ENCODE peak calls at places on chromosome 11, in six cellular contexts. One of them, this sample, is unnamed.

GRCh38 chr11:87039371-87039770 is 1.6 kb downstream of the TMEM135 start:
- DNase-seq in activated naive CD4-positive, alpha-beta T cell treated with Interleukin-2 at 50 U/mL for 16 hours: no peak
- DNase-seq in stimulated activated CD4-positive, alpha-beta T cell treated with anti-CD3 and anti-CD28 coated beads, Interleukin-12 subunit alpha, Interleukin-12 subunit beta, amount 100 ng/mL, for 24 hours: no peak
- DNase-seq in iris pigment epithelial cell: peak
- DNase-seq in GM04503: no peak
- DNase-seq in skeletal muscle cell: no peak
- DNase-seq in this sample: no peak

GRCh38 chr11:31817621-31818493 is 6.7 kb upstream of the PAX6 start:
- DNase-seq in GM04503: no peak
- DNase-seq in stimulated activated CD4-positive, alpha-beta T cell treated with anti-CD3 and anti-CD28 coated beads, Interleukin-12 subunit alpha, Interleukin-12 subunit beta, amount 100 ng/mL, for 24 hours: no peak
- DNase-seq in iris pigment epithelial cell: no peak
- DNase-seq in skeletal muscle cell: no peak
- DNase-seq in activated naive CD4-positive, alpha-beta T cell treated with Interleukin-2 at 50 U/mL for 16 hours: no peak
- DNase-seq in this sample: no peak

GRCh38 chr11:1565173-1565903 is 6.7 kb downstream of the DUSP8 start:
- DNase-seq in skeletal muscle cell: no peak
- DNase-seq in activated naive CD4-positive, alpha-beta T cell treated with Interleukin-2 at 50 U/mL for 16 hours: no peak
- DNase-seq in iris pigment epithelial cell: no peak
- DNase-seq in stimulated activated CD4-positive, alpha-beta T cell treated with anti-CD3 and anti-CD28 coated beads, Interleukin-12 subunit alpha, Interleukin-12 subunit beta, amount 100 ng/mL, for 24 hours: no peak
- DNase-seq in GM04503: no peak
- DNase-seq in this sample: no peak

GRCh38 chr11:31120428-31120827 is 249.1 kb downstream of the DCDC1 start:
- DNase-seq in skeletal muscle cell: no peak
- DNase-seq in stimulated activated CD4-positive, alpha-beta T cell treated with anti-CD3 and anti-CD28 coated beads, Interleukin-12 subunit alpha, Interleukin-12 subunit beta, amount 100 ng/mL, for 24 hours: no peak
- DNase-seq in iris pigment epithelial cell: no peak
- DNase-seq in GM04503: no peak
- DNase-seq in activated naive CD4-positive, alpha-beta T cell treated with Interleukin-2 at 50 U/mL for 16 hours: no peak
- DNase-seq in this sample: no peak

GRCh38 chr11:36127550-36127949 is 161.7 kb downstream of the COMMD9 start:
- DNase-seq in stimulated activated CD4-positive, alpha-beta T cell treated with anti-CD3 and anti-CD28 coated beads, Interleukin-12 subunit alpha, Interleukin-12 subunit beta, amount 100 ng/mL, for 24 hours: no peak
- DNase-seq in iris pigment epithelial cell: no peak
- DNase-seq in activated naive CD4-positive, alpha-beta T cell treated with Interleukin-2 at 50 U/mL for 16 hours: no peak
- DNase-seq in GM04503: no peak
- DNase-seq in skeletal muscle cell: no peak
- DNase-seq in this sample: no peak

GRCh38 chr11:86579406-86579731 is 93.0 kb downstream of the ME3 start:
- DNase-seq in stimulated activated CD4-positive, alpha-beta T cell treated with anti-CD3 and anti-CD28 coated beads, Interleukin-12 subunit alpha, Interleukin-12 subunit beta, amount 100 ng/mL, for 24 hours: no peak
- DNase-seq in activated naive CD4-positive, alpha-beta T cell treated with Interleukin-2 at 50 U/mL for 16 hours: no peak
- DNase-seq in GM04503: no peak
- DNase-seq in skeletal muscle cell: no peak
- DNase-seq in iris pigment epithelial cell: no peak
- DNase-seq in this sample: no peak

GRCh38 chr11:105220175-105220574 is 80.6 kb upstream of the CARD18 start:
- DNase-seq in stimulated activated CD4-positive, alpha-beta T cell treated with anti-CD3 and anti-CD28 coated beads, Interleukin-12 subunit alpha, Interleukin-12 subunit beta, amount 100 ng/mL, for 24 hours: no peak
- DNase-seq in iris pigment epithelial cell: no peak
- DNase-seq in skeletal muscle cell: no peak
- DNase-seq in activated naive CD4-positive, alpha-beta T cell treated with Interleukin-2 at 50 U/mL for 16 hours: no peak
- DNase-seq in GM04503: no peak
- DNase-seq in this sample: no peak

GRCh38 chr11:106159846-106160245 is 82.4 kb downstream of the AASDHPPT start:
- DNase-seq in activated naive CD4-positive, alpha-beta T cell treated with Interleukin-2 at 50 U/mL for 16 hours: no peak
- DNase-seq in stimulated activated CD4-positive, alpha-beta T cell treated with anti-CD3 and anti-CD28 coated beads, Interleukin-12 subunit alpha, Interleukin-12 subunit beta, amount 100 ng/mL, for 24 hours: no peak
- DNase-seq in GM04503: no peak
- DNase-seq in iris pigment epithelial cell: peak
- DNase-seq in skeletal muscle cell: peak
- DNase-seq in this sample: no peak

GRCh38 chr11:28318861-28319260 is 210.7 kb downstream of the METTL15 start:
- DNase-seq in skeletal muscle cell: no peak
- DNase-seq in GM04503: no peak
- DNase-seq in iris pigment epithelial cell: no peak
- DNase-seq in stimulated activated CD4-positive, alpha-beta T cell treated with anti-CD3 and anti-CD28 coated beads, Interleukin-12 subunit alpha, Interleukin-12 subunit beta, amount 100 ng/mL, for 24 hours: no peak
- DNase-seq in activated naive CD4-positive, alpha-beta T cell treated with Interleukin-2 at 50 U/mL for 16 hours: no peak
- DNase-seq in this sample: no peak

GRCh38 chr11:130001491-130002351 is 914 bp downstream of the PRDM10 start:
- DNase-seq in iris pigment epithelial cell: peak
- DNase-seq in GM04503: no peak
- DNase-seq in stimulated activated CD4-positive, alpha-beta T cell treated with anti-CD3 and anti-CD28 coated beads, Interleukin-12 subunit alpha, Interleukin-12 subunit beta, amount 100 ng/mL, for 24 hours: peak
- DNase-seq in activated naive CD4-positive, alpha-beta T cell treated with Interleukin-2 at 50 U/mL for 16 hours: peak
- DNase-seq in skeletal muscle cell: no peak
- DNase-seq in this sample: no peak

GRCh38 chr11:75815345-75815983 is 454 bp downstream of the UVRAG start:
- DNase-seq in stimulated activated CD4-positive, alpha-beta T cell treated with anti-CD3 and anti-CD28 coated beads, Interleukin-12 subunit alpha, Interleukin-12 subunit beta, amount 100 ng/mL, for 24 hours: peak
- DNase-seq in skeletal muscle cell: no peak
- DNase-seq in GM04503: no peak
- DNase-seq in activated naive CD4-positive, alpha-beta T cell treated with Interleukin-2 at 50 U/mL for 16 hours: peak
- DNase-seq in iris pigment epithelial cell: peak
- DNase-seq in this sample: peak

GRCh38 chr11:80320765-80321164 is 879.9 kb upstream of the TENM4 start:
- DNase-seq in activated naive CD4-positive, alpha-beta T cell treated with Interleukin-2 at 50 U/mL for 16 hours: no peak
- DNase-seq in iris pigment epithelial cell: no peak
- DNase-seq in stimulated activated CD4-positive, alpha-beta T cell treated with anti-CD3 and anti-CD28 coated beads, Interleukin-12 subunit alpha, Interleukin-12 subunit beta, amount 100 ng/mL, for 24 hours: no peak
- DNase-seq in skeletal muscle cell: no peak
- DNase-seq in GM04503: no peak
- DNase-seq in this sample: no peak

GRCh38 chr11:108115495-108116140 is 5.7 kb upstream of the ACAT1 start:
- DNase-seq in stimulated activated CD4-positive, alpha-beta T cell treated with anti-CD3 and anti-CD28 coated beads, Interleukin-12 subunit alpha, Interleukin-12 subunit beta, amount 100 ng/mL, for 24 hours: no peak
- DNase-seq in iris pigment epithelial cell: peak
- DNase-seq in activated naive CD4-positive, alpha-beta T cell treated with Interleukin-2 at 50 U/mL for 16 hours: no peak
- DNase-seq in GM04503: peak
- DNase-seq in skeletal muscle cell: peak
- DNase-seq in this sample: no peak

GRCh38 chr11:65224939-65225283 is 36.9 kb upstream of the POLA2 start:
- DNase-seq in GM04503: no peak
- DNase-seq in skeletal muscle cell: peak
- DNase-seq in activated naive CD4-positive, alpha-beta T cell treated with Interleukin-2 at 50 U/mL for 16 hours: no peak
- DNase-seq in iris pigment epithelial cell: peak
- DNase-seq in stimulated activated CD4-positive, alpha-beta T cell treated with anti-CD3 and anti-CD28 coated beads, Interleukin-12 subunit alpha, Interleukin-12 subunit beta, amount 100 ng/mL, for 24 hours: no peak
- DNase-seq in this sample: no peak

GRCh38 chr11:86230196-86230813 is 14.2 kb upstream of the EED start:
- DNase-seq in GM04503: no peak
- DNase-seq in activated naive CD4-positive, alpha-beta T cell treated with Interleukin-2 at 50 U/mL for 16 hours: no peak
- DNase-seq in skeletal muscle cell: no peak
- DNase-seq in iris pigment epithelial cell: no peak
- DNase-seq in stimulated activated CD4-positive, alpha-beta T cell treated with anti-CD3 and anti-CD28 coated beads, Interleukin-12 subunit alpha, Interleukin-12 subunit beta, amount 100 ng/mL, for 24 hours: no peak
- DNase-seq in this sample: no peak

GRCh38 chr11:35529971-35530495 is 4.6 kb upstream of the PAMR1 start:
- DNase-seq in skeletal muscle cell: peak
- DNase-seq in stimulated activated CD4-positive, alpha-beta T cell treated with anti-CD3 and anti-CD28 coated beads, Interleukin-12 subunit alpha, Interleukin-12 subunit beta, amount 100 ng/mL, for 24 hours: no peak
- DNase-seq in GM04503: peak
- DNase-seq in activated naive CD4-positive, alpha-beta T cell treated with Interleukin-2 at 50 U/mL for 16 hours: no peak
- DNase-seq in iris pigment epithelial cell: peak
- DNase-seq in this sample: no peak

GRCh38 chr11:533049-533585 is 2.3 kb downstream of the HRAS start:
- DNase-seq in skeletal muscle cell: no peak
- DNase-seq in iris pigment epithelial cell: no peak
- DNase-seq in activated naive CD4-positive, alpha-beta T cell treated with Interleukin-2 at 50 U/mL for 16 hours: no peak
- DNase-seq in GM04503: no peak
- DNase-seq in stimulated activated CD4-positive, alpha-beta T cell treated with anti-CD3 and anti-CD28 coated beads, Interleukin-12 subunit alpha, Interleukin-12 subunit beta, amount 100 ng/mL, for 24 hours: no peak
- DNase-seq in this sample: no peak

GRCh38 chr11:112058103-112058502 is 15.7 kb downstream of the PIH1D2 start:
- DNase-seq in GM04503: no peak
- DNase-seq in iris pigment epithelial cell: no peak
- DNase-seq in stimulated activated CD4-positive, alpha-beta T cell treated with anti-CD3 and anti-CD28 coated beads, Interleukin-12 subunit alpha, Interleukin-12 subunit beta, amount 100 ng/mL, for 24 hours: no peak
- DNase-seq in activated naive CD4-positive, alpha-beta T cell treated with Interleukin-2 at 50 U/mL for 16 hours: no peak
- DNase-seq in skeletal muscle cell: no peak
- DNase-seq in this sample: no peak

GRCh38 chr11:104772806-104773241 is 125.4 kb downstream of the CASP12 start:
- DNase-seq in stimulated activated CD4-positive, alpha-beta T cell treated with anti-CD3 and anti-CD28 coated beads, Interleukin-12 subunit alpha, Interleukin-12 subunit beta, amount 100 ng/mL, for 24 hours: no peak
- DNase-seq in GM04503: peak
- DNase-seq in skeletal muscle cell: peak
- DNase-seq in iris pigment epithelial cell: peak
- DNase-seq in activated naive CD4-positive, alpha-beta T cell treated with Interleukin-2 at 50 U/mL for 16 hours: no peak
- DNase-seq in this sample: no peak

GRCh38 chr11:130213979-130214281 is 54.3 kb downstream of the ST14 start:
- DNase-seq in stimulated activated CD4-positive, alpha-beta T cell treated with anti-CD3 and anti-CD28 coated beads, Interleukin-12 subunit alpha, Interleukin-12 subunit beta, amount 100 ng/mL, for 24 hours: no peak
- DNase-seq in skeletal muscle cell: no peak
- DNase-seq in iris pigment epithelial cell: no peak
- DNase-seq in GM04503: no peak
- DNase-seq in activated naive CD4-positive, alpha-beta T cell treated with Interleukin-2 at 50 U/mL for 16 hours: no peak
- DNase-seq in this sample: no peak

GRCh38 chr11:104792861-104793260 is 105.4 kb downstream of the CASP12 start:
- DNase-seq in stimulated activated CD4-positive, alpha-beta T cell treated with anti-CD3 and anti-CD28 coated beads, Interleukin-12 subunit alpha, Interleukin-12 subunit beta, amount 100 ng/mL, for 24 hours: no peak
- DNase-seq in skeletal muscle cell: no peak
- DNase-seq in activated naive CD4-positive, alpha-beta T cell treated with Interleukin-2 at 50 U/mL for 16 hours: no peak
- DNase-seq in iris pigment epithelial cell: no peak
- DNase-seq in GM04503: no peak
- DNase-seq in this sample: no peak

GRCh38 chr11:73217131-73217809 is 811 bp upstream of the P2RY2 start:
- DNase-seq in GM04503: no peak
- DNase-seq in stimulated activated CD4-positive, alpha-beta T cell treated with anti-CD3 and anti-CD28 coated beads, Interleukin-12 subunit alpha, Interleukin-12 subunit beta, amount 100 ng/mL, for 24 hours: no peak
- DNase-seq in activated naive CD4-positive, alpha-beta T cell treated with Interleukin-2 at 50 U/mL for 16 hours: no peak
- DNase-seq in iris pigment epithelial cell: no peak
- DNase-seq in skeletal muscle cell: no peak
- DNase-seq in this sample: no peak

GRCh38 chr11:115247404-115247803 is 256.8 kb downstream of the CADM1 start:
- DNase-seq in activated naive CD4-positive, alpha-beta T cell treated with Interleukin-2 at 50 U/mL for 16 hours: no peak
- DNase-seq in iris pigment epithelial cell: peak
- DNase-seq in skeletal muscle cell: no peak
- DNase-seq in stimulated activated CD4-positive, alpha-beta T cell treated with anti-CD3 and anti-CD28 coated beads, Interleukin-12 subunit alpha, Interleukin-12 subunit beta, amount 100 ng/mL, for 24 hours: no peak
- DNase-seq in GM04503: no peak
- DNase-seq in this sample: no peak

This sample was measured in stimulated activated naive CD8-positive, alpha-beta T cell treated with anti-CD3 and anti-CD28 coated beads, Interleukin-15, Interleukin-2, amounts not matched to agents 100 U/mL and 50 U/mL, for 24 hours.